ENCODE peak calls at places on chromosomes 5 and 9, in five cellular contexts. T, Q, J, X and N are unnamed samples.

GRCh38 chr5:172561151-172561550 is 79.9 kb upstream of the NEURL1B start:
- DNase-seq in T (no peak), J (no peak), Q (no peak), X (no peak), N (no peak)

GRCh38 chr9:129290606-129291005 is 112.5 kb upstream of the IER5L start:
- DNase-seq in T (peak), J (no peak), Q (no peak), X (peak), N (peak)

GRCh38 chr5:9766581-9766980 is 136.4 kb upstream of the TAS2R1 start:
- DNase-seq in Q (no peak), T (no peak), J (no peak), X (no peak), N (no peak)

GRCh38 chr9:35618854-35619799 is 914 bp upstream of the CD72 start:
- DNase-seq in T (no peak), Q (peak), X (no peak), J (no peak), N (no peak)

GRCh38 chr9:134693641-134694367 is 52.2 kb downstream of the COL5A1 start:
- DNase-seq in Q (no peak), J (no peak), X (peak), T (peak), N (no peak)

GRCh38 chr5:60611099-60611719 is 88.8 kb downstream of the DEPDC1B start:
- DNase-seq in J (no peak), T (no peak), X (no peak), Q (no peak), N (no peak)

GRCh38 chr5:133327946-133328401 is 276.2 kb downstream of the HSPA4 start:
- DNase-seq in J (no peak), Q (no peak), T (peak), X (no peak), N (no peak)

GRCh38 chr5:160496334-160496733 is 74.7 kb downstream of the PTTG1 start:
- DNase-seq in X (no peak), T (no peak), Q (no peak), J (no peak), N (no peak)

GRCh38 chr5:154285661-154286408 is 95.3 kb downstream of the GALNT10 start:
- DNase-seq in J (peak), T (no peak), Q (no peak), X (no peak), N (no peak)

GRCh38 chr9:129501771-129502324 is 119.1 kb downstream of the C9orf50 start:
- DNase-seq in X (no peak), T (no peak), Q (no peak), J (no peak), N (no peak)

GRCh38 chr9:136916330-136917184 is 28.0 kb downstream of the FBXW5 start:
- DNase-seq in Q (no peak), T (no peak), X (no peak), J (no peak), N (no peak)

GRCh38 chr9:105497704-105498103 is 49.9 kb downstream of the FSD1L start:
- DNase-seq in Q (no peak), X (no peak), T (no peak), J (no peak), N (no peak)

GRCh38 chr5:134466241-134467069 is 54.8 kb upstream of the CDKN2AIPNL start:
- DNase-seq in J (peak), Q (peak), X (peak), T (peak), N (peak)

GRCh38 chr5:891117-891836 is 1.3 kb downstream of the BRD9 start:
- DNase-seq in T (no peak), J (peak), Q (no peak), X (no peak), N (no peak)

GRCh38 chr5:152259702-152260101 is 145.4 kb downstream of the NMUR2 start:
- DNase-seq in T (no peak), J (no peak), Q (no peak), X (no peak), N (no peak)

GRCh38 chr9:136806067-136806466 is 1.7 kb upstream of the RABL6 start:
- DNase-seq in X (peak), T (peak), J (no peak), Q (no peak), N (no peak)

GRCh38 chr9:108043585-108043984 is 554.0 kb upstream of the KLF4 start:
- DNase-seq in Q (no peak), J (no peak), T (no peak), X (no peak), N (no peak)

GRCh38 chr5:83683836-83684235 is 36.8 kb downstream of the HAPLN1 start:
- DNase-seq in T (no peak), J (no peak), X (no peak), Q (no peak), N (no peak)

GRCh38 chr5:168137265-168137664 is 154.2 kb upstream of the WWC1 start:
- DNase-seq in T (no peak), X (no peak), J (no peak), Q (no peak), N (no peak)

GRCh38 chr9:95645992-95646391 is 129.2 kb upstream of the PTCH1 start:
- DNase-seq in Q (no peak), T (no peak), J (no peak), X (no peak), N (no peak)

GRCh38 chr9:87184956-87185642 is 237.8 kb upstream of the GAS1 start:
- DNase-seq in X (no peak), Q (no peak), T (no peak), J (no peak), N (no peak)

GRCh38 chr5:158756873-158757272 is 342.8 kb downstream of the EBF1 start:
- DNase-seq in X (no peak), Q (no peak), J (no peak), T (no peak), N (no peak)

GRCh38 chr5:175494271-175495183 is 16.2 kb downstream of the SFXN1 start:
- DNase-seq in Q (no peak), T (no peak), X (no peak), J (no peak), N (no peak)

GRCh38 chr9:78745996-78746395 is 449.1 kb downstream of the PSAT1 start:
- DNase-seq in J (no peak), X (no peak), T (no peak), Q (no peak), N (no peak)

GRCh38 chr5:142904421-142904820 is 134.2 kb downstream of the ARHGAP26 start:
- DNase-seq in Q (no peak), T (no peak), J (no peak), X (no peak), N (no peak)

GRCh38 chr5:8981496-8981895 is 564.4 kb downstream of the SEMA5A start:
- DNase-seq in J (no peak), Q (no peak), X (no peak), T (no peak), N (no peak)

GRCh38 chr5:366541-367357 is 45.2 kb downstream of the AHRR start:
- DNase-seq in J (no peak), T (peak), Q (no peak), X (no peak), N (no peak)

GRCh38 chr5:65262094-65262493 is 219.6 kb downstream of the ADAMTS6 start:
- DNase-seq in Q (peak), T (no peak), X (peak), J (no peak), N (no peak)

GRCh38 chr5:120538644-120539043 is 74.5 kb downstream of the PRR16 start:
- DNase-seq in X (no peak), J (no peak), T (no peak), Q (no peak), N (no peak)

GRCh38 chr5:136563489-136563888 is 198.1 kb upstream of the TRPC7 start:
- DNase-seq in T (no peak), J (no peak), Q (no peak), X (no peak), N (no peak)

GRCh38 chr5:40688127-40688756 is 8.5 kb downstream of the PTGER4 start:
- DNase-seq in X (peak), J (peak), Q (peak), T (peak), N (peak)
- H3K4me3 ChIP-seq in X (no peak), J (no peak), Q (peak), T (peak), N (peak)

GRCh38 chr5:23506329-23507236 is 826 bp upstream of the PRDM9 start:
- DNase-seq in Q (peak), T (no peak), J (no peak), X (no peak), N (no peak)
- TF ChIP-seq CTCF in Q (no peak), T (peak), J (no peak), X (no peak), N (no peak)

GRCh38 chr5:141223112-141223783 is at the start of gene PCDHB14:
- DNase-seq in T (no peak), X (no peak), J (no peak), Q (peak), N (no peak)
- H3K4me3 ChIP-seq in T (peak), X (peak), J (no peak), Q (no peak), N (peak)

DNA sequence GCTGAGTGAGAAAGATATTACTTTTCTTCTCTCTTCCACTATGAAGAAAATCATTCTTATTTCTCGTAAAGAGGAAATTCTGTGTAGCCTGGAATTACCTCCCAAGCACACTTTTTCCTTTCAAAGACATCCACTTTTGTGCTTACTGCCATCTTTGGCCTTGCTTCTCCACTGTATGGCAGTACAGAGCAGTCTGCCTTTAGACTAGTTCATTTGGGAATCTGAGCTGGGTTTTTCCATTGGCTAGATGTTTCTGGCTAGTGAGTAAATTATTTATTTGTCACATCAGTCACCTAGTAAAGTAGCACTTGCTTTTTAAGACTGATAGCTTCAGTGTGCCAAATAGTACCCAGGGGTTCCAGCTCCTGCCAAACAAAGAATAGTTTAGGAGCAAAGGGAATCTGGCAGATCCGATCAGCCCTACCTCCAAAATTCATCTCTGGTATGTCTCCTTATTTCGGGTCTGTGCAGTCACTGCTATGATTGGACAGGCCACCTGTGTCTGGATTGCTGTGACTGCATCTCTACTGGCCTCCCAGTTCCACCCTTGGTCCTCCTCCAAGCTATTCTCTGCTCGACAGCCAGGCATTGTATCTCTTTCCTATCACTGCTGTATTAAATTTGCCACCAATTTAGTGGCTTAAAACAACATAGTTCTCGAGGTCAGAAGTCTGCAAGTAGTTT is 97.6 kb downstream of the NUDT12 start:
- DNase-seq in Q (no peak), T (no peak), J (no peak), X (no peak), N (no peak)
- TF ChIP-seq CTCF in Q (no peak), T (no peak), J (no peak), X (no peak), N (no peak)

DNA sequence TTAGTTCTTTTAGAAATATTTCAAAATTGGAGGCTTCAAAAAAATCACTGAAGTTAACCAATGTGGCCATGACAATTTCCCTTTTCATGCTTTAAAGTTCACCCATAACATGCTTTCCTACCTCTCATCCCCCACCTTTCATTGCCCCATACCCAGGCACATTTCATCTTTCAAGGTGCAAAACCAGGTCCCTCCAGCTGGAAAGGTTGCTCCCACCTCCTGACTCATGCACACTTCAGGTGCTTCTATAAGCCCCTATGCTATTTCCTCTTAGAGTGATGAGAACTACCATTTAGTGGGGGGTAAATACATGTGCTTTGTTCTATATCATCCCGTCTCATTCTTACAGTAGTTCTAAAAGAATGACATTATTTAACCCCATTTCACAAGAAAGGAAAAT is 15.4 kb downstream of the FYB1 start:
- DNase-seq in J (no peak), T (no peak), X (no peak), Q (no peak), N (no peak)
- H3K4me3 ChIP-seq in J (no peak), T (no peak), X (no peak), Q (no peak), N (no peak)

GRCh38 chr9:114204265-114204664 is 48.9 kb downstream of the COL27A1 start:
- DNase-seq in X (no peak), Q (no peak), T (no peak), J (no peak), N (no peak)
- TF ChIP-seq CTCF in X (no peak), Q (no peak), T (no peak), J (no peak), N (no peak)